ENCODE peak calls at places on chromosomes 11 and 22, in six cellular contexts. Y is Calu3, M is heart left ventricle, Z is HL-60, U is endothelial cell, V is GM10248. G is an unnamed sample.
A peak's percentile ranks its signal among the peaks of the same experiment; 100 is the strongest.

GRCh38 chr11:95923441-95923729 is 522 bp downstream of the MTMR2 start:
- DNase-seq in M (no peak), Z (no peak), V (no peak), U (no peak), Y (no peak), G (no peak)

GRCh38 chr11:57458410-57459111 is 1.8 kb upstream of the RTN4RL2 start:
- DNase-seq in V (peak; percentile 69), M (peak; percentile 80), Z (no peak), Y (peak; percentile 64), U (peak; percentile 61), G (peak; percentile 72)

GRCh38 chr11:114236829-114237228 is 59.4 kb upstream of the NNMT start:
- DNase-seq in Y (no peak), Z (no peak), M (no peak), U (no peak), V (no peak), G (no peak)

GRCh38 chr11:71998649-71999310 is at the start of gene IL18BP:
- DNase-seq in Y (no peak), V (peak; percentile 65), M (no peak), U (peak; percentile 23), Z (peak; percentile 90), G (peak; percentile 67)

GRCh38 chr11:104623518-104623917 is 274.7 kb downstream of the CASP12 start:
- DNase-seq in Z (no peak), Y (no peak), U (no peak), M (no peak), V (no peak), G (no peak)

GRCh38 chr22:25666308-25666707 is 75.7 kb upstream of the MYO18B start:
- DNase-seq in Z (peak; percentile 38), U (peak; percentile 18), Y (no peak), M (peak; percentile 73), V (no peak), G (no peak)

GRCh38 chr11:128653828-128654231 is 40.0 kb upstream of the FLI1 start:
- DNase-seq in Y (peak; percentile 25), Z (peak; percentile 68), V (no peak), M (peak; percentile 70), U (no peak), G (no peak)

GRCh38 chr11:66112640-66113098 is 42.6 kb downstream of the PACS1 start:
- DNase-seq in Y (no peak), Z (no peak), V (no peak), U (no peak), M (no peak), G (no peak)

GRCh38 chr11:64649304-64649703 is 58.3 kb downstream of the SLC22A12 start:
- DNase-seq in V (no peak), M (no peak), Z (peak; percentile 43), Y (no peak), U (peak; percentile 43), G (peak; percentile 64)

GRCh38 chr22:35631597-35631996 is 14.5 kb upstream of the MB start:
- DNase-seq in U (peak; percentile 43), Z (peak; percentile 58), V (peak; percentile 44), Y (peak; percentile 71), M (no peak), G (peak; percentile 58)

GRCh38 chr22:37089451-37089850 is 20.1 kb downstream of the TMPRSS6 start:
- DNase-seq in Z (no peak), V (no peak), M (no peak), Y (no peak), U (no peak), G (no peak)

GRCh38 chr22:48449466-48450187 is 1378.0 kb downstream of the BRD1 start:
- DNase-seq in Y (no peak), V (no peak), U (no peak), M (peak; percentile 36), Z (no peak), G (no peak)

GRCh38 chr11:6472934-6473333 is 807 bp downstream of the TRIM3 start:
- DNase-seq in U (no peak), Z (no peak), V (no peak), Y (no peak), M (no peak), G (no peak)

GRCh38 chr22:46766611-46767010 is 4.2 kb downstream of the TBC1D22A start:
- DNase-seq in V (no peak), M (no peak), U (no peak), Z (no peak), Y (no peak), G (no peak)

GRCh38 chr11:28105869-28106268 is 2.1 kb downstream of the KIF18A start:
- DNase-seq in Z (no peak), M (no peak), Y (no peak), V (no peak), U (no peak), G (no peak)

GRCh38 chr11:68798221-68798813 is 43.4 kb downstream of the CPT1A start:
- DNase-seq in Y (peak; percentile 33), Z (peak; percentile 49), V (peak; percentile 61), U (peak; percentile 72), M (no peak), G (peak; percentile 69)

GRCh38 chr11:126538071-126538470 is 182.6 kb downstream of the ST3GAL4 start:
- DNase-seq in Y (no peak), Z (no peak), V (no peak), U (no peak), M (no peak), G (no peak)

GRCh38 chr11:87150936-87151335 is 113.2 kb downstream of the TMEM135 start:
- DNase-seq in U (no peak), Z (no peak), V (no peak), Y (no peak), M (no peak), G (no peak)

GRCh38 chr22:50274311-50274710 is 4.1 kb upstream of the MAPK11 start:
- DNase-seq in V (peak; percentile 64), U (no peak), Z (peak; percentile 66), Y (peak; percentile 60), M (no peak), G (peak; percentile 70)

GRCh38 chr11:128338806-128339205 is 248.6 kb downstream of the ETS1 start:
- DNase-seq in Y (no peak), Z (no peak), U (no peak), M (no peak), V (no peak), G (no peak)

GRCh38 chr22:32818446-32819115 is 17.1 kb downstream of the TIMP3 start:
- DNase-seq in Z (no peak), U (no peak), M (no peak), Y (no peak), V (no peak), G (no peak)

GRCh38 chr11:66962247-66962646 is 4.1 kb upstream of the PC start:
- DNase-seq in Z (no peak), M (no peak), U (no peak), Y (no peak), V (no peak), G (no peak)

GRCh38 chr22:39205344-39206021 is 39.3 kb downstream of the PDGFB start:
- DNase-seq in M (no peak), U (no peak), Z (no peak), V (peak; percentile 47), Y (peak; percentile 66), G (peak; percentile 63)

GRCh38 chr22:23029521-23030228 is 40.6 kb upstream of the GNAZ start:
- DNase-seq in Z (no peak), U (no peak), Y (no peak), M (no peak), V (no peak), G (no peak)
- TF ChIP-seq CTCF in Z (no peak), U (no peak), Y (no peak), M (no peak), V (no peak), G (no peak)

GRCh38 chr11:10572533-10572932 is 4.1 kb upstream of the LYVE1 start:
- DNase-seq in U (no peak), V (no peak), M (no peak), Y (no peak), Z (no peak), G (no peak)

GRCh38 chr11:10575346-10575745 is 6.9 kb upstream of the LYVE1 start:
- DNase-seq in V (no peak), M (no peak), U (no peak), Z (no peak), Y (no peak), G (no peak)

GRCh38 chr11:10573028-10573427 is 4.6 kb upstream of the LYVE1 start:
- DNase-seq in U (no peak), Z (no peak), M (no peak), V (no peak), Y (no peak), G (no peak)

GRCh38 chr11:10573556-10573955 is 5.1 kb upstream of the LYVE1 start:
- DNase-seq in Z (no peak), Y (no peak), U (no peak), M (no peak), V (no peak), G (no peak)

GRCh38 chr11:10575999-10576398 is 7.5 kb upstream of the LYVE1 start:
- DNase-seq in V (no peak), U (no peak), Z (no peak), M (no peak), Y (no peak), G (no peak)
- TF ChIP-seq CTCF in V (no peak), U (no peak), Z (no peak), M (no peak), Y (no peak), G (no peak)

DNA sequence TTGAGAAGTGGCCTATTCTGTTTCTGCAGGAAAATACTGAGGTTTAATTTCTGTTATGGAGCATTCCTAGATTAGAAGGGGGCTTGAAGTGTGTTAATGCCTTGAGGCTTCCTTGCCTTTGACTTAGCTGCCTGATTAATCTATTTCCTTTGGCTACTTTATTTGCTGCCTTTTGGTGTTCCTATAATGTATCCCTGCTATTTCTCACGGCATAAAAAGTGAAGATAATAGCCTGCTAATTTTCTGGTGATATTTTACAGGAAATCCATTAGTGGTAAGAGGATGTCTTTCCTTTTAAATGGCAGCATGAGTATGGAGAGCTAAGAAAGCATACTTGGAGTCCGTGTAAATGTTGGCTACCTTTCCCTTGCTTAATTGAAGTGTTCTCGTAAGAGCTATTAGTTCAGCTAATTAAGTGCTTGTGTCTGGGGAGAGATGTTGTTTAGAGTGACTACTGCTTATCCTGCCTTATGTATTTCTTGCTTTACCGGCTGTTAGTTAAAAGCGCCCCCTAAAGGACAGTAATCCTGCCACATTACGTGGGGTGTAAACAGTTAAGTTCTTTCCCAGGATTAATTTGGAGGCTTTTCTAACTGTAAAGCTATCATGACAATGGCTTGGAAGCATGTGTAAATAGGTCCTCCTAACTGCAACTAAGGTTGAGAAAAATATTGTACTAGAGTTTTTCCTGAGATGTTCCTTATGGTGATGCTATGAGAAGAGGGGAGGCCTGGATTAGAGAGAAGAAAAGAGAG is 45.6 kb downstream of the ZNF280B start:
- DNase-seq in Z (peak; percentile 5), U (no peak), M (no peak), Y (no peak), V (no peak), G (no peak)
- TF ChIP-seq CTCF in Z (peak; percentile 17), U (no peak), M (no peak), Y (no peak), V (peak; percentile 27), G (no peak)

DNA sequence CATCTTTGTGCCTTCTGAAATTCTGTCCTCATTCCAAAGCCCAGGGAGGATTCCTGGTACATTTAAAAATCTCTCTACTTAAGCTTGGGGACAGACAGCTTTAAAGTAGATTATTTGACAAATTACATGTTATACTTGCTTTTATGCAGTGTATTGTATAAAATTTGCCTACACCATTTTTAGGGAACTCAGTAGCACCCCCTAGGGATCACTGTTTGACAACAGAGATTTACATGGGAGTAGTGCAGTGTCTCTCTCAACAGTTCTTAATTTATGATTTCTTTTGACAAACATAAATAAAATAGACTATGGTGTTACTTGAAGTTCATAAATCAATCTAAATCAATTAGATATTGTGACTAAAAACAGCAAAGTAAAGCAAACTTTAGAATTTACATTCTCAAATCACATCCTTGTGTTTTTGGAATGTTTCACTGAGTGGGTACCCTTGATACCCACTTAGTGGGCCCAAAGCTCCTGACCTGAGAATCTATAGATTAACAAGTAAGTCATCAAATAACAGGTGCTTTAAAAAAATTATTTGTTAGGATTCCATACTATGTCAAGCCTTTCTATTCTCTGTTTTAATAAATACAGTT is 428.8 kb downstream of the DYNC2H1 start:
- DNase-seq in V (no peak), Y (peak; percentile 6), Z (no peak), M (no peak), U (peak; percentile 11), G (peak; percentile 7)
- TF ChIP-seq CTCF in V (peak; percentile 12), Y (no peak), Z (peak; percentile 37), M (peak; percentile 17), U (peak; percentile 57), G (no peak)

G was measured in GM13976.